ENCODE peak calls at places on chromosomes 12 and 14, in five cellular contexts. B is OCI-LY7, O is Kasumi-1, E is ecto neural progenitor cell, A is cardiac muscle cell. G is an unnamed sample.

GRCh38 chr12:30016656-30017055 is 232.9 kb upstream of the TMTC1 start:
- DNase-seq in B (no peak), O (no peak), E (no peak), A (no peak), G (no peak)

GRCh38 chr14:36773136-36773540 is 111.5 kb downstream of the PAX9 start:
- DNase-seq in B (no peak), O (peak), E (no peak), A (no peak), G (peak)

GRCh38 chr14:95855606-95856005 is 21.0 kb upstream of the TUNAR start:
- DNase-seq in B (no peak), O (no peak), E (no peak), A (no peak), G (no peak)

GRCh38 chr12:34390846-34391700 is 368.8 kb downstream of the ALG10 start:
- DNase-seq in B (no peak), O (no peak), E (no peak), A (no peak), G (no peak)

GRCh38 chr12:109124878-109125648 is 8.7 kb downstream of the ACACB start:
- DNase-seq in B (no peak), O (no peak), E (no peak), A (no peak), G (no peak)

GRCh38 chr12:49198431-49199155 is 9.7 kb upstream of the TUBA1A start:
- DNase-seq in B (no peak), O (no peak), E (peak), A (no peak), G (peak)

GRCh38 chr14:74014299-74014698 is 4.8 kb downstream of the ENTPD5 start:
- DNase-seq in B (no peak), O (no peak), E (no peak), A (no peak), G (no peak)

GRCh38 chr14:39232554-39233415 is 930 bp upstream of the MIA2 start:
- DNase-seq in B (no peak), O (peak), E (no peak), A (no peak), G (no peak)

GRCh38 chr14:95527392-95528002 is 7.4 kb upstream of the GLRX5 start:
- DNase-seq in B (peak), O (peak), E (no peak), A (no peak), G (peak)

GRCh38 chr14:50524731-50525510 is 7.4 kb downstream of the MAP4K5 start:
- DNase-seq in B (peak), O (peak), E (no peak), A (no peak), G (no peak)

GRCh38 chr12:90060031-90060430 is 351.4 kb upstream of the ATP2B1 start:
- DNase-seq in B (no peak), O (no peak), E (no peak), A (no peak), G (no peak)

GRCh38 chr14:26389646-26390508 is 208.0 kb downstream of the NOVA1 start:
- DNase-seq in B (no peak), O (no peak), E (no peak), A (no peak), G (no peak)

GRCh38 chr12:42590324-42590934 is 883 bp upstream of the PRICKLE1 start:
- DNase-seq in B (peak), O (peak), E (peak), A (peak), G (peak)

GRCh38 chr12:131352296-131352900 is 358.5 kb upstream of the SFSWAP start:
- DNase-seq in B (no peak), O (no peak), E (peak), A (no peak), G (no peak)

GRCh38 chr14:23464700-23465099 is 4.8 kb upstream of the NGDN start:
- DNase-seq in B (no peak), O (no peak), E (no peak), A (no peak), G (no peak)

GRCh38 chr12:100661300-100661951 is 87.9 kb downstream of the GAS2L3 start:
- DNase-seq in B (no peak), O (no peak), E (no peak), A (no peak), G (peak)

GRCh38 chr12:52296572-52297215 is 5.4 kb upstream of the KRT81 start:
- DNase-seq in B (no peak), O (no peak), E (no peak), A (no peak), G (no peak)

GRCh38 chr14:59772252-59772651 is 98.3 kb downstream of the RTN1 start:
- DNase-seq in B (no peak), O (peak), E (no peak), A (no peak), G (no peak)

GRCh38 chr12:82973601-82974000 is 286.9 kb downstream of the TMTC2 start:
- DNase-seq in B (no peak), O (no peak), E (no peak), A (no peak), G (no peak)

GRCh38 chr14:87992720-87993484 is at the start of gene GALC:
- DNase-seq in B (peak), O (peak), E (peak), A (peak), G (no peak)

GRCh38 chr12:48586361-48586760 is 16.5 kb upstream of the LALBA start:
- DNase-seq in B (no peak), O (no peak), E (no peak), A (no peak), G (no peak)

G was measured in A172.